ENCODE peak calls at places on chromosomes 1 and 21, in six cellular contexts. L is neural progenitor cell, P is bronchial epithelial cell, F is left ventricle myocardium inferior, T is fibroblast of the aortic adventitia, M is breast epithelium. Z is an unnamed sample.

GRCh38 chr1:180360333-180361075 is 130.4 kb downstream of the LHX4 start:
- DNase-seq in L (no peak), P (peak; percentile 81), F (no peak), T (peak; percentile 49), M (no peak), Z (peak; percentile 53)

GRCh38 chr21:35189077-35189863 is 140.2 kb upstream of the RUNX1 start:
- DNase-seq in L (no peak), P (no peak), F (no peak), T (peak; percentile 96), M (no peak), Z (peak; percentile 88)

GRCh38 chr1:224151117-224151516 is 31.9 kb upstream of the DEGS1 start:
- DNase-seq in L (no peak), P (no peak), F (no peak), T (no peak), M (no peak), Z (no peak)

GRCh38 chr1:1373493-1374067 is 1.4 kb downstream of the AURKAIP1 start:
- DNase-seq in L (no peak), P (no peak), F (no peak), T (no peak), M (no peak), Z (no peak)

GRCh38 chr1:208047975-208048374 is 137.1 kb upstream of the CD34 start:
- DNase-seq in L (no peak), P (peak; percentile 24), F (peak; percentile 59), T (peak; percentile 49), M (peak; percentile 53), Z (peak; percentile 27)

GRCh38 chr1:200894712-200895447 is at the start of gene INAVA:
- DNase-seq in L (no peak), P (peak; percentile 86), F (no peak), T (no peak), M (peak; percentile 63), Z (no peak)

GRCh38 chr1:53381790-53382401 is 54.0 kb upstream of the LRP8 start:
- DNase-seq in L (no peak), P (peak; percentile 93), F (no peak), T (peak; percentile 37), M (no peak), Z (peak; percentile 68)

GRCh38 chr1:234561322-234561721 is 48.7 kb downstream of the IRF2BP2 start:
- DNase-seq in L (no peak), P (no peak), F (no peak), T (no peak), M (no peak), Z (no peak)

GRCh38 chr1:183734600-183735036 is 70.3 kb upstream of the RGL1 start:
- DNase-seq in L (peak; percentile 54), P (no peak), F (peak; percentile 33), T (peak; percentile 78), M (no peak), Z (no peak)

GRCh38 chr1:18932387-18932786 is 24.1 kb downstream of the IFFO2 start:
- DNase-seq in L (no peak), P (peak; percentile 88), F (no peak), T (no peak), M (no peak), Z (no peak)

GRCh38 chr1:33578557-33579448 is 106.4 kb downstream of the ZSCAN20 start:
- DNase-seq in L (peak; percentile 27), P (no peak), F (no peak), T (no peak), M (no peak), Z (no peak)

GRCh38 chr1:227885135-227885647 is 62.5 kb downstream of the WNT9A start:
- DNase-seq in L (no peak), P (no peak), F (no peak), T (no peak), M (peak; percentile 16), Z (no peak)

GRCh38 chr1:183278736-183279591 is 92.9 kb downstream of the LAMC2 start:
- DNase-seq in L (no peak), P (peak; percentile 95), F (no peak), T (peak; percentile 81), M (no peak), Z (peak; percentile 66)

GRCh38 chr1:25020851-25021585 is 90.9 kb upstream of the RUNX3 start:
- DNase-seq in L (no peak), P (no peak), F (no peak), T (no peak), M (no peak), Z (no peak)

GRCh38 chr1:241518447-241519307 is 878 bp downstream of the FH start:
- DNase-seq in L (no peak), P (peak; percentile 76), F (no peak), T (peak; percentile 31), M (no peak), Z (peak; percentile 41)

GRCh38 chr1:246528933-246529731 is 22.1 kb upstream of the SMYD3 start:
- DNase-seq in L (no peak), P (peak; percentile 26), F (no peak), T (no peak), M (no peak), Z (no peak)

GRCh38 chr1:63813829-63814277 is 40.0 kb downstream of the ROR1 start:
- DNase-seq in L (no peak), P (no peak), F (no peak), T (peak; percentile 89), M (no peak), Z (peak; percentile 67)

GRCh38 chr1:21936366-21937031 is 611 bp downstream of the HSPG2 start:
- DNase-seq in L (peak; percentile 39), P (no peak), F (no peak), T (no peak), M (no peak), Z (no peak)

GRCh38 chr1:22048351-22049192 is 3.9 kb upstream of the CDC42 start:
- DNase-seq in L (no peak), P (peak; percentile 83), F (no peak), T (peak; percentile 39), M (no peak), Z (no peak)

GRCh38 chr21:44582055-44582454 is 1.7 kb upstream of the KRTAP10-5 start:
- DNase-seq in L (no peak), P (no peak), F (no peak), T (no peak), M (no peak), Z (no peak)

GRCh38 chr21:44585892-44586291 is 5.5 kb upstream of the KRTAP10-5 start:
- DNase-seq in L (no peak), P (no peak), F (no peak), T (no peak), M (no peak), Z (no peak)

GRCh38 chr21:44581158-44581557 is 754 bp upstream of the KRTAP10-5 start:
- DNase-seq in L (no peak), P (no peak), F (no peak), T (no peak), M (no peak), Z (no peak)

GRCh38 chr21:44582980-44583799 is 2.8 kb upstream of the KRTAP10-5 start:
- DNase-seq in L (peak; percentile 65), P (no peak), F (no peak), T (peak; percentile 16), M (no peak), Z (no peak)

GRCh38 chr21:44583800-44584147 is 3.4 kb upstream of the KRTAP10-5 start:
- DNase-seq in L (no peak), P (no peak), F (no peak), T (no peak), M (no peak), Z (no peak)
- H3K4me3 ChIP-seq in L (no peak overlapping the region), P (no peak overlapping the region), F (no peak overlapping the region), T (no peak overlapping the region), M (no peak overlapping the region), Z (no peak overlapping the region)

GRCh38 chr1:193275773-193276172 is 89.4 kb upstream of the B3GALT2 start:
- DNase-seq in L (peak; percentile 5), P (no peak), F (no peak), T (no peak), M (no peak), Z (no peak)
- TF ChIP-seq CTCF in L (peak; percentile 26), P (no peak), F (no peak), T (no peak), M (no peak), Z (peak; percentile 1)

GRCh38 chr1:215719569-215719968 is 152.5 kb downstream of the KCTD3 start:
- DNase-seq in L (no peak), P (peak; percentile 47), F (no peak), T (no peak), M (no peak), Z (no peak)

GRCh38 chr1:215718888-215719287 is 151.8 kb downstream of the KCTD3 start:
- DNase-seq in L (no peak), P (no peak), F (no peak), T (peak; percentile 40), M (no peak), Z (no peak)

GRCh38 chr1:215717677-215718076 is 150.6 kb downstream of the KCTD3 start:
- DNase-seq in L (no peak), P (no peak), F (no peak), T (no peak), M (no peak), Z (no peak)

DNA sequence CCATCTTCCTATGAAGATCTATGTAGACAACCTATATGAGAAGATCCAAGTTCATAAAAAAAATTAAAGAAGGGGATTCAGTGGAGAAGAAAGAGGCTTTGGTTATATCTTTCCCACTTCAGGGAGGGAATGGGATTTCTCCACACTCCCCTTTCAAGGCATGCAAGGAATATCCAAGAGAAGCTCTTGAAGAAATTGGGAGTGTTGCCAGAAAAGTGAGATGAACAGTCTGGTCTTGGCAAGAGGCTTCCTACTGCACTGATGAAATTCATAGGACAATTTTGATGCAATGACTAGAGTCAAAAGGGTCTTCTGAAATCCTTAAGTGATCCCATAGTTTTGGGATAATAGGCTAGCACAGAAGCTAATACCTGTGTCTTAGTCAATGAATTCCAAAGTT is 153.0 kb downstream of the KCTD3 start:
- DNase-seq in L (no peak), P (no peak), F (no peak), T (peak; percentile 63), M (no peak), Z (no peak)
- H3K4me3 ChIP-seq in L (no peak overlapping the region), P (no peak overlapping the region), F (no peak overlapping the region), T (no peak overlapping the region), M (no peak overlapping the region), Z (no peak overlapping the region)

GRCh38 chr1:44609768-44610526 is 64.3 kb downstream of the TMEM53 start:
- DNase-seq in L (no peak), P (no peak), F (no peak), T (no peak), M (no peak), Z (no peak)

GRCh38 chr1:44609412-44609767 is 64.9 kb downstream of the TMEM53 start:
- DNase-seq in L (peak; percentile 85), P (peak; percentile 28), F (peak; percentile 39), T (peak; percentile 62), M (no peak), Z (peak; percentile 47)

GRCh38 chr1:44605904-44606615 is 68.2 kb downstream of the TMEM53 start:
- DNase-seq in L (no peak), P (peak; percentile 21), F (no peak), T (no peak), M (no peak), Z (no peak)

GRCh38 chr1:44606701-44607281 is 67.5 kb downstream of the TMEM53 start:
- DNase-seq in L (no peak), P (no peak), F (no peak), T (no peak), M (no peak), Z (no peak)

DNA sequence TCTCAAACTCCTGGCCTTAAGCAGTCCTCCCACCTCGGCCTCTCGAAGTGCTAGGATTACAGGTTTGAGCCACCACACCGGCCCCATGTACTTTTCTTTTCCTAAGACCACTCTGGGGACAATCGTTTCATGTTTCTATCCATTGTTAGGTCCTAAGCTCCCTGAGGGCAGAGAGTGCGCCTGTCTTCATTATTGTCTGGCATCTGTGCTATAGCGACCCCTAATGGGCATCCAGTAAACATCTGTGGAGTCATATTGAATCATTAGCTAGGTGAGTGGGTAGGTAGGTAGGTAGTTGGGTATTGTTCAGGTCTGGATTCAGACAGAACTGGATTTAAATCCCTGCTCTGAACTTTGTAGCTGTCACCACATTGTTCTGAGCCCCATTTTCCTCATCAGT is 66.1 kb downstream of the TMEM53 start:
- DNase-seq in L (no peak), P (peak; percentile 16), F (no peak), T (no peak), M (no peak), Z (no peak)
- TF ChIP-seq CTCF in L (peak; percentile 37), P (peak; percentile 6), F (no peak), T (peak; percentile 23), M (no peak), Z (no peak)